ENCODE peak calls at places on chromosome 6, in nine cellular contexts. B is sciatic nerve; J is NCI-H1092 treated with DMSO at 0.1 percent for 48 hours; Y is stimulated activated CD8-positive, alpha-beta memory T cell treated with anti-CD3 and anti-CD28 coated beads, Interleukin-4, amount 100 ng/mL, for 48 hours; O is GM23248; Q is GDM1; S is activated T-helper 1 cell treated with Interleukin-2 at 50 U/mL for 16 hours; V is posterior cingulate gyrus; X is activated CD4-positive, alpha-beta T cell treated with anti-CD3 and anti-CD28 coated beads, Interleukin-2, amount 50 U/mL, for 1 hour. Z is an unnamed sample.
A peak's percentile ranks its signal among the peaks of the same experiment; 100 is the strongest.

GRCh38 chr6:147741419-147741818 is 232.9 kb downstream of the SAMD5 start:
- DNase-seq in X (no peak), S (no peak), Q (no peak), B (no peak), V (no peak), J (no peak), Y (no peak), O (no peak), Z (no peak)

GRCh38 chr6:163164175-163164900 is 250.2 kb upstream of the QKI start:
- DNase-seq in J (no peak), V (no peak), Q (no peak), B (no peak), Y (no peak), X (no peak), S (no peak), O (no peak), Z (no peak)

GRCh38 chr6:6569768-6570167 is 18.8 kb upstream of the LY86 start:
- DNase-seq in S (no peak), B (no peak), V (no peak), Y (no peak), X (no peak), Q (no peak), O (no peak), J (no peak), Z (no peak)

GRCh38 chr6:138188278-138188923 is 26.7 kb downstream of the ARFGEF3 start:
- DNase-seq in Y (no peak), B (no peak), O (no peak), V (no peak), X (no peak), Q (no peak), S (no peak), J (peak; percentile 59), Z (no peak)

GRCh38 chr6:21587182-21587924 is 6.2 kb upstream of the SOX4 start:
- DNase-seq in Y (peak; percentile 42), Q (no peak), O (peak; percentile 74), X (peak; percentile 7), J (peak; percentile 85), B (peak; percentile 73), S (no peak), V (peak; percentile 85), Z (no peak)

GRCh38 chr6:107114872-107115694 is at the start of gene BEND3:
- DNase-seq in O (peak; percentile 47), J (peak; percentile 34), X (peak; percentile 40), B (peak; percentile 63), V (no peak), Y (peak; percentile 49), S (peak; percentile 13), Q (no peak), Z (peak; percentile 19)

GRCh38 chr6:72653032-72653431 is 31.2 kb downstream of the KCNQ5 start:
- DNase-seq in V (no peak), Y (no peak), B (no peak), X (no peak), O (no peak), Q (no peak), J (no peak), S (no peak), Z (no peak)

GRCh38 chr6:41638002-41638800 is at the start of gene MDFI:
- DNase-seq in S (no peak), Q (peak; percentile 35), O (no peak), J (no peak), Y (no peak), V (peak; percentile 52), B (peak; percentile 70), X (no peak), Z (no peak)

GRCh38 chr6:14417377-14417776 is 299.8 kb downstream of the CD83 start:
- DNase-seq in Y (no peak), J (no peak), Q (no peak), O (no peak), V (no peak), B (no peak), X (no peak), S (no peak), Z (no peak)

GRCh38 chr6:44349904-44350649 is 7.6 kb downstream of the SPATS1 start:
- DNase-seq in X (no peak), Q (no peak), V (no peak), Y (no peak), B (no peak), S (no peak), J (no peak), O (no peak), Z (no peak)

GRCh38 chr6:444653-445275 is 53.2 kb downstream of the IRF4 start:
- DNase-seq in X (peak; percentile 67), B (no peak), V (no peak), J (no peak), O (peak; percentile 24), S (peak; percentile 33), Q (no peak), Y (peak; percentile 65), Z (peak; percentile 49)

GRCh38 chr6:167846997-167847606 is 20.4 kb downstream of the AFDN start:
- DNase-seq in Y (no peak), Q (no peak), V (no peak), B (no peak), S (no peak), X (no peak), J (no peak), O (no peak), Z (no peak)

GRCh38 chr6:90217621-90218496 is 78.8 kb downstream of the BACH2 start:
- DNase-seq in S (no peak), O (no peak), X (peak; percentile 40), B (no peak), Y (no peak), J (peak; percentile 54), Q (no peak), V (no peak), Z (no peak)

GRCh38 chr6:137697267-137697938 is 169.7 kb upstream of the TNFAIP3 start:
- DNase-seq in Y (peak; percentile 46), B (no peak), J (no peak), Q (no peak), S (no peak), V (no peak), O (peak; percentile 37), X (no peak), Z (no peak)

Z was measured in effector memory CD4-positive, alpha-beta T cell.